ENCODE peak calls at places on chromosome 15, in six cellular contexts. One of them, this sample, is unnamed.
A peak's percentile ranks its signal among the peaks of the same experiment; 100 is the strongest.

GRCh38 chr15:99114511-99115299 is 9.8 kb downstream of the SYNM start:
- ATAC-seq in K562: no peak
- ATAC-seq in A549: no peak
- ATAC-seq in GM12878: no peak
- ATAC-seq in upper lobe of left lung: no peak
- ATAC-seq in HepG2: no peak
- ATAC-seq in this sample: peak; percentile 67

GRCh38 chr15:79397264-79397663 is 34.9 kb upstream of the MINAR1 start:
- ATAC-seq in A549: no peak
- ATAC-seq in HepG2: no peak
- ATAC-seq in GM12878: no peak
- ATAC-seq in upper lobe of left lung: no peak
- ATAC-seq in K562: no peak
- ATAC-seq in this sample: no peak

GRCh38 chr15:37877851-37878577 is 56.4 kb upstream of the TMCO5A start:
- ATAC-seq in upper lobe of left lung: no peak
- ATAC-seq in K562: no peak
- ATAC-seq in HepG2: no peak
- ATAC-seq in GM12878: no peak
- ATAC-seq in A549: no peak
- ATAC-seq in this sample: no peak

GRCh38 chr15:27059610-27060202 is 88.7 kb downstream of the GABRG3 start:
- ATAC-seq in upper lobe of left lung: peak; percentile 53
- ATAC-seq in GM12878: no peak
- ATAC-seq in A549: peak; percentile 91
- ATAC-seq in K562: peak; percentile 91
- ATAC-seq in HepG2: peak; percentile 86
- ATAC-seq in this sample: no peak

GRCh38 chr15:35137175-35137574 is 52.1 kb upstream of the NANOGP8 start:
- ATAC-seq in A549: no peak
- ATAC-seq in upper lobe of left lung: no peak
- ATAC-seq in K562: no peak
- ATAC-seq in GM12878: no peak
- ATAC-seq in HepG2: no peak
- ATAC-seq in this sample: no peak

GRCh38 chr15:32029862-32030781 is at the start of gene CHRNA7:
- ATAC-seq in HepG2: peak; percentile 97
- ATAC-seq in K562: peak; percentile 98
- ATAC-seq in GM12878: peak; percentile 92
- ATAC-seq in A549: peak; percentile 97
- ATAC-seq in upper lobe of left lung: peak; percentile 82
- ATAC-seq in this sample: peak; percentile 86

GRCh38 chr15:78644979-78645378 is 4.0 kb upstream of the CHRNB4 start:
- ATAC-seq in A549: no peak
- ATAC-seq in HepG2: no peak
- ATAC-seq in upper lobe of left lung: no peak
- ATAC-seq in GM12878: no peak
- ATAC-seq in K562: no peak
- ATAC-seq in this sample: no peak

GRCh38 chr15:66940368-66940767 is 125.0 kb upstream of the SMAD3 start:
- ATAC-seq in K562: no peak
- ATAC-seq in A549: peak; percentile 30
- ATAC-seq in GM12878: peak; percentile 88
- ATAC-seq in upper lobe of left lung: no peak
- ATAC-seq in HepG2: no peak
- ATAC-seq in this sample: no peak

GRCh38 chr15:82414536-82415191 is 15.0 kb upstream of the GOLGA6L9 start:
- ATAC-seq in K562: no peak
- ATAC-seq in GM12878: no peak
- ATAC-seq in upper lobe of left lung: no peak
- ATAC-seq in A549: peak; percentile 90
- ATAC-seq in HepG2: peak; percentile 96
- ATAC-seq in this sample: no peak

GRCh38 chr15:70164910-70165791 is 67.4 kb upstream of the TLE3 start:
- ATAC-seq in K562: no peak
- ATAC-seq in HepG2: peak; percentile 88
- ATAC-seq in upper lobe of left lung: no peak
- ATAC-seq in A549: no peak
- ATAC-seq in GM12878: no peak
- ATAC-seq in this sample: peak; percentile 13

GRCh38 chr15:97401970-97402369 is 558.5 kb upstream of the ARRDC4 start:
- ATAC-seq in HepG2: no peak
- ATAC-seq in upper lobe of left lung: no peak
- ATAC-seq in A549: no peak
- ATAC-seq in GM12878: no peak
- ATAC-seq in K562: no peak
- ATAC-seq in this sample: no peak

GRCh38 chr15:66043264-66043663 is 174.0 kb downstream of the RAB11A start:
- ATAC-seq in K562: no peak
- ATAC-seq in upper lobe of left lung: no peak
- ATAC-seq in A549: no peak
- ATAC-seq in HepG2: peak; percentile 65
- ATAC-seq in GM12878: no peak
- ATAC-seq in this sample: no peak

GRCh38 chr15:31516459-31516858 is 189.8 kb downstream of the KLF13 start:
- ATAC-seq in GM12878: no peak
- ATAC-seq in A549: no peak
- ATAC-seq in HepG2: no peak
- ATAC-seq in K562: peak; percentile 81
- ATAC-seq in upper lobe of left lung: no peak
- ATAC-seq in this sample: no peak

GRCh38 chr15:82810061-82810862 is 834 bp downstream of the WHAMM start:
- ATAC-seq in A549: peak; percentile 36
- ATAC-seq in GM12878: peak; percentile 23
- ATAC-seq in K562: peak; percentile 70
- ATAC-seq in HepG2: no peak
- ATAC-seq in upper lobe of left lung: peak; percentile 61
- ATAC-seq in this sample: peak; percentile 42

GRCh38 chr15:98724495-98724894 is 76.2 kb downstream of the IGF1R start:
- ATAC-seq in GM12878: no peak
- ATAC-seq in K562: no peak
- ATAC-seq in upper lobe of left lung: no peak
- ATAC-seq in A549: no peak
- ATAC-seq in HepG2: peak; percentile 11
- ATAC-seq in this sample: no peak

GRCh38 chr15:28975766-28976179 is 90.0 kb downstream of the APBA2 start:
- ATAC-seq in A549: peak; percentile 60
- ATAC-seq in GM12878: peak; percentile 75
- ATAC-seq in K562: peak; percentile 88
- ATAC-seq in HepG2: peak; percentile 83
- ATAC-seq in upper lobe of left lung: no peak
- ATAC-seq in this sample: no peak

GRCh38 chr15:66743703-66744536 is 41.9 kb downstream of the SMAD6 start:
- ATAC-seq in upper lobe of left lung: no peak
- ATAC-seq in A549: no peak
- ATAC-seq in K562: no peak
- ATAC-seq in GM12878: no peak
- ATAC-seq in HepG2: no peak
- ATAC-seq in this sample: peak; percentile 9

GRCh38 chr15:100591835-100592234 is 10.1 kb downstream of the LINS1 start:
- ATAC-seq in HepG2: no peak
- ATAC-seq in K562: no peak
- ATAC-seq in upper lobe of left lung: no peak
- ATAC-seq in GM12878: no peak
- ATAC-seq in A549: no peak
- ATAC-seq in this sample: no peak

GRCh38 chr15:95559875-95560394 is 770.6 kb upstream of the NR2F2 start:
- ATAC-seq in GM12878: no peak
- ATAC-seq in upper lobe of left lung: peak; percentile 76
- ATAC-seq in HepG2: no peak
- ATAC-seq in A549: peak; percentile 89
- ATAC-seq in K562: peak; percentile 86
- ATAC-seq in this sample: peak; percentile 51

GRCh38 chr15:98668566-98669308 is 20.4 kb downstream of the IGF1R start:
- ATAC-seq in A549: no peak
- ATAC-seq in HepG2: peak; percentile 21
- ATAC-seq in upper lobe of left lung: no peak
- ATAC-seq in K562: no peak
- ATAC-seq in GM12878: peak; percentile 89
- ATAC-seq in this sample: no peak

GRCh38 chr15:81224232-81224631 is 27.6 kb downstream of the IL16 start:
- ATAC-seq in upper lobe of left lung: peak; percentile 57
- ATAC-seq in HepG2: no peak
- ATAC-seq in K562: no peak
- ATAC-seq in GM12878: no peak
- ATAC-seq in A549: no peak
- ATAC-seq in this sample: peak; percentile 17

GRCh38 chr15:55283295-55284147 is 6.1 kb downstream of the RAB27A start:
- ATAC-seq in upper lobe of left lung: peak; percentile 28
- ATAC-seq in HepG2: no peak
- ATAC-seq in GM12878: peak; percentile 25
- ATAC-seq in K562: no peak
- ATAC-seq in A549: no peak
- ATAC-seq in this sample: no peak

GRCh38 chr15:46865155-46865554 is 852.1 kb upstream of the SEMA6D start:
- ATAC-seq in A549: no peak
- ATAC-seq in GM12878: no peak
- ATAC-seq in HepG2: no peak
- ATAC-seq in K562: no peak
- ATAC-seq in upper lobe of left lung: no peak
- ATAC-seq in this sample: no peak

GRCh38 chr15:23403550-23403949 is 43.5 kb downstream of the GOLGA6L2 start:
- ATAC-seq in A549: no peak
- ATAC-seq in upper lobe of left lung: peak; percentile 20
- ATAC-seq in GM12878: no peak
- ATAC-seq in HepG2: no peak
- ATAC-seq in K562: no peak
- ATAC-seq in this sample: no peak

GRCh38 chr15:69848551-69849231 is 249.0 kb downstream of the TLE3 start:
- ATAC-seq in A549: no peak
- ATAC-seq in K562: no peak
- ATAC-seq in upper lobe of left lung: no peak
- ATAC-seq in HepG2: no peak
- ATAC-seq in GM12878: no peak
- ATAC-seq in this sample: no peak

GRCh38 chr15:79169531-79170123 is 79.0 kb upstream of the RASGRF1 start:
- ATAC-seq in GM12878: no peak
- ATAC-seq in A549: no peak
- ATAC-seq in HepG2: no peak
- ATAC-seq in K562: no peak
- ATAC-seq in upper lobe of left lung: no peak
- ATAC-seq in this sample: no peak

GRCh38 chr15:55248895-55249294 is 40.7 kb downstream of the RAB27A start:
- ATAC-seq in A549: no peak
- ATAC-seq in upper lobe of left lung: no peak
- ATAC-seq in K562: no peak
- ATAC-seq in HepG2: no peak
- ATAC-seq in GM12878: no peak
- ATAC-seq in this sample: no peak

GRCh38 chr15:48842501-48842900 is 31.6 kb upstream of the CEP152 start:
- ATAC-seq in K562: no peak
- ATAC-seq in A549: no peak
- ATAC-seq in GM12878: no peak
- ATAC-seq in upper lobe of left lung: no peak
- ATAC-seq in HepG2: no peak
- ATAC-seq in this sample: no peak
- TF ChIP-seq POLR2A in K562: no peak
- TF ChIP-seq POLR2A in A549: no peak
- TF ChIP-seq POLR2A in GM12878: no peak
- TF ChIP-seq POLR2A in upper lobe of left lung: no peak
- TF ChIP-seq POLR2A in HepG2: no peak
- TF ChIP-seq POLR2A in this sample: no peak

GRCh38 chr15:40591310-40591845 is 2.7 kb upstream of the KNL1 start:
- ATAC-seq in A549: no peak
- ATAC-seq in GM12878: no peak
- ATAC-seq in HepG2: peak; percentile 26
- ATAC-seq in upper lobe of left lung: no peak
- ATAC-seq in K562: no peak
- ATAC-seq in this sample: no peak
- H3K4me3 ChIP-seq in A549: no peak overlapping the region
- H3K4me3 ChIP-seq in GM12878: no peak overlapping the region
- H3K4me3 ChIP-seq in HepG2: peak overlapping the region; percentile 77
- H3K4me3 ChIP-seq in upper lobe of left lung: no peak overlapping the region
- H3K4me3 ChIP-seq in K562: no peak overlapping the region
- H3K4me3 ChIP-seq in this sample: no peak overlapping the region

GRCh38 chr15:93066834-93067648 is 22.0 kb downstream of the RGMA start:
- ATAC-seq in A549: peak; percentile 11
- ATAC-seq in K562: no peak
- ATAC-seq in upper lobe of left lung: no peak
- ATAC-seq in GM12878: no peak
- ATAC-seq in HepG2: no peak
- ATAC-seq in this sample: no peak

GRCh38 chr15:93063796-93064690 is 25.0 kb downstream of the RGMA start:
- ATAC-seq in upper lobe of left lung: no peak
- ATAC-seq in K562: no peak
- ATAC-seq in GM12878: no peak
- ATAC-seq in A549: no peak
- ATAC-seq in HepG2: no peak
- ATAC-seq in this sample: no peak

GRCh38 chr15:93065641-93066045 is 23.4 kb downstream of the RGMA start:
- ATAC-seq in A549: no peak
- ATAC-seq in HepG2: no peak
- ATAC-seq in GM12878: no peak
- ATAC-seq in K562: no peak
- ATAC-seq in upper lobe of left lung: no peak
- ATAC-seq in this sample: no peak

GRCh38 chr15:93067649-93068085 is 21.3 kb downstream of the RGMA start:
- ATAC-seq in K562: no peak
- ATAC-seq in upper lobe of left lung: no peak
- ATAC-seq in GM12878: no peak
- ATAC-seq in A549: no peak
- ATAC-seq in HepG2: no peak
- ATAC-seq in this sample: no peak

GRCh38 chr15:93066103-93066725 is 22.8 kb downstream of the RGMA start:
- ATAC-seq in HepG2: no peak
- ATAC-seq in GM12878: no peak
- ATAC-seq in K562: no peak
- ATAC-seq in upper lobe of left lung: no peak
- ATAC-seq in A549: no peak
- ATAC-seq in this sample: peak; percentile 61
- TF ChIP-seq EP300 in HepG2: no peak
- TF ChIP-seq EP300 in GM12878: no peak
- TF ChIP-seq EP300 in K562: no peak
- TF ChIP-seq EP300 in upper lobe of left lung: no peak
- TF ChIP-seq EP300 in A549: no peak
- TF ChIP-seq EP300 in this sample: no peak

DNA sequence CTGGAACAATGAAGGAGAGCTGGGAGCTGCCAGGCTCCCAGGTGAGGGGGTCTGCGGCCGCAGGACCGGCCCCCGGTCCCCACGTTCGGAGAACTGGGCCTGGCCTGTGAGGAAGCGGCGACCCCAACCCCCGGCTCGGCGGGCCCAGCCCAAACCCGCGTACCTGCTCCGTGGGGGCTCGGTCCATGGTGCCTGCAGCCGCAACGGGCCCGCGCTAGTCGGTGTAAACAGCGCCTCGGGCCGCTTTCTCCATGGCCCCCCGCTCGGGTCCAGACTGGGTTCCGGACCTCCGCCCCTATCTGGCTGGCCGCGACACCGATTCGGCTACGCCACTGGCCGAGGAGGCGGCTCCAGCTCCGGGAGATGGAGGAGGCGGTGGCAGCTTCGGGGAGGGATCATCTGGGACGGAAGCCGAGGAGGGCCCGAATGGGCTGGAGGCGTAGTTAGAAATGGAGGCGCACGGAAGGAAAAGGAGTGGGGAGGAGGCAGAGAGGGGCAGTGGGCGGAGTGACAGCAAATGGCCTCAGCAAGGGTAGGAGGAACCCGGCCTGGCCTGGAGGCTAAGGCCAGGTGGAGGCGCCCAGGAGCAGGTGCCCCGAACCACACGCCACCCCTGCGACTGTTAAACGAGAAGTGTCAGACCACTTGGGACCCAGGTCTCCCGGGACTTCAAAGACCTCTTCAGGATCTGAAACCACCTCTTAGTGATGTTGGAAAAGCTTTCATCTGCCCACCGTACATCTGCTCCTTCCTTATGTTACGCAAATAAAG is at the start of gene SECISBP2L:
- ATAC-seq in K562: peak; percentile 96
- ATAC-seq in A549: peak; percentile 99
- ATAC-seq in HepG2: peak; percentile 98
- ATAC-seq in GM12878: peak; percentile 96
- ATAC-seq in upper lobe of left lung: peak; percentile 99
- ATAC-seq in this sample: peak; percentile 96
- TF ChIP-seq POLR2A in K562: peak; percentile 77
- TF ChIP-seq POLR2A in A549: peak; percentile 17
- TF ChIP-seq POLR2A in HepG2: peak; percentile 54
- TF ChIP-seq POLR2A in GM12878: peak; percentile 94
- TF ChIP-seq POLR2A in upper lobe of left lung: no peak
- TF ChIP-seq POLR2A in this sample: peak; percentile 86

This sample was measured in gastroesophageal sphincter.